ENCODE peak calls at places on chromosomes 1 and 21, in nine cellular contexts. D is body of pancreas, P is transverse colon, S is heart right ventricle, R is PC-9, M is hepatocyte, O is bronchial epithelial cell, N is pancreas, H is WERI-Rb-1. T is an unnamed sample.

GRCh38 chr1:14800014-14800413 is 201.5 kb downstream of the KAZN start:
- DNase-seq in N (no peak), S (no peak), H (no peak), D (no peak), R (no peak), P (no peak), O (no peak), M (no peak), T (no peak)

GRCh38 chr1:68229927-68230812 is 2.2 kb downstream of the WLS start:
- DNase-seq in P (no peak), S (peak; percentile 21), M (peak; percentile 16), O (no peak), D (peak; percentile 37), R (no peak), H (peak; percentile 38), N (no peak), T (no peak)

GRCh38 chr1:43687301-43688108 is 19.8 kb upstream of the ST3GAL3 start:
- DNase-seq in M (no peak), R (no peak), H (no peak), S (peak; percentile 17), P (peak; percentile 15), D (no peak), N (no peak), O (no peak), T (no peak)

GRCh38 chr1:12487520-12487919 is 130.5 kb downstream of the DHRS3 start:
- DNase-seq in O (no peak), S (no peak), D (no peak), N (no peak), R (no peak), H (no peak), M (no peak), P (no peak), T (no peak)

GRCh38 chr1:41018039-41018438 is 3.5 kb downstream of the SLFNL1 start:
- DNase-seq in R (no peak), P (no peak), M (no peak), S (no peak), O (no peak), D (no peak), N (no peak), H (no peak), T (no peak)

GRCh38 chr1:27438621-27439061 is 46.2 kb downstream of the GPR3 start:
- DNase-seq in P (no peak), H (no peak), D (no peak), O (no peak), R (no peak), M (no peak), N (no peak), S (no peak), T (no peak)

GRCh38 chr1:48560114-48560513 is 88.1 kb upstream of the SPATA6 start:
- DNase-seq in N (no peak), O (peak; percentile 52), H (no peak), R (no peak), D (no peak), S (no peak), M (no peak), P (no peak), T (no peak)

GRCh38 chr1:91603409-91603808 is 102.8 kb downstream of the CDC7 start:
- DNase-seq in D (no peak), S (no peak), N (no peak), H (no peak), M (no peak), P (no peak), O (no peak), R (no peak), T (no peak)

GRCh38 chr1:71766748-71767147 is 515.6 kb downstream of the NEGR1 start:
- DNase-seq in S (no peak), H (no peak), O (no peak), N (no peak), M (no peak), D (no peak), P (no peak), R (no peak), T (no peak)

GRCh38 chr1:227355542-227356270 is 37.4 kb upstream of the CDC42BPA start:
- DNase-seq in M (peak; percentile 28), P (no peak), R (no peak), O (no peak), N (no peak), H (no peak), D (no peak), S (no peak), T (no peak)
- H3K36me3 ChIP-seq in M (no peaks in the 10 kb centered on the region), P (no peaks in the 10 kb centered on the region), R (no peaks in the 10 kb centered on the region), O (no peaks in the 10 kb centered on the region), N (no peaks in the 10 kb centered on the region), H (no peaks in the 10 kb centered on the region), D (no peaks in the 10 kb centered on the region), S (no peaks in the 10 kb centered on the region), T (no peaks in the 10 kb centered on the region)

DNA sequence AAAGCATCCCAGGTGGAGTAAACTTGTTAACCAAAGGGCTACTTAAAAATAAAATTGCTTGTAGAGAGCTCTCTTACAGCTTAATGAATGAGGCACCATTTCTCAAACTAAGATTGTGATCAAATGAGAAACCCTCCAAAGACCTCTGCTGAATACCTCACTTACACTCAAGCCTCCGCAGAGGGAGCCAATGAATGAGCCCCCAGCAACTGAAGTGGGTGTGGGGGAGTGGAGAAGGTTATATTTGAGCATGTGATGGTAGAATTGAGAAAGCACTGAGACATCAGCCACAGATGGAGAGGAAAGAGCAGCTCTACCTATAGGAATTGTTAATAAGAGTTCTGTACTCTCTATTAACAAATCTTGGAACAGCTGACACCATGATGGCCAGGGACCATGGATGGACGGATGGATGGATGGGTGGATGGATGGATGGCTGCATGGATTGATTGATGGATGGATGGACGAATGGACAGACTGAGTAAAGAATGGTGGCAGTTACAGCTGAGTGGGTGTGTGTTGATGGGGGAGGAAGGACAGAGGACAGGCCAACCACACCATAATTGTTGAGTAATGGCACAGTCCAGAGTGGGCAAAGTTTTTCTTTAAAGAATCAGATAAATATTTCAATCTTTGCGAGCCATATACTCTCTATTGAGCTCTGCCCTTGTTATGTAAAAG is 20.3 kb upstream of the TIAM1 start:
- DNase-seq in R (no peak), H (no peak), D (no peak), P (no peak), O (no peak), S (no peak), M (no peak), N (no peak), T (no peak)
- TF ChIP-seq CTCF in R (no peak), H (no peak), D (no peak), P (no peak), O (no peak), S (no peak), M (no peak), N (no peak), T (no peak)

GRCh38 chr1:17118268-17118667 is 983 bp downstream of the PADI2 start:
- DNase-seq in D (no peak), M (no peak), H (no peak), R (no peak), N (no peak), O (no peak), P (peak; percentile 52), S (no peak), T (no peak)
- H3K4me3 ChIP-seq in D (no peak overlapping the region), M (no peak overlapping the region), H (no peak overlapping the region), R (no peak overlapping the region), N (no peak overlapping the region), O (no peak overlapping the region), P (peak overlapping the region; percentile 69), S (no peak overlapping the region), T (no peak overlapping the region)

GRCh38 chr21:29056538-29057050 is 16.9 kb downstream of the CCT8 start:
- DNase-seq in O (no peak), D (no peak), S (no peak), N (no peak), H (no peak), R (no peak), M (no peak), P (no peak), T (no peak)
- H3K36me3 ChIP-seq in O (peaks cover 12% of the 10 kb centered on the region), D (no peaks in the 10 kb centered on the region), S (peaks cover 100% of the 10 kb centered on the region), N (peaks cover 69% of the 10 kb centered on the region), H (peaks cover 95% of the 10 kb centered on the region), R (peaks cover 24% of the 10 kb centered on the region), M (peaks cover 3% of the 10 kb centered on the region), P (peaks cover 65% of the 10 kb centered on the region), T (peaks cover 63% of the 10 kb centered on the region)

GRCh38 chr21:23853796-23854379 is 1753.4 kb downstream of the MRPL39 start:
- DNase-seq in N (no peak), S (no peak), O (peak; percentile 15), M (peak; percentile 19), H (no peak), P (no peak), R (no peak), D (no peak), T (peak; percentile 6)
- TF ChIP-seq CTCF in N (no peak), S (peak; percentile 48), O (no peak), M (peak; percentile 37), H (peak; percentile 43), P (no peak), R (peak; percentile 39), D (peak; percentile 29), T (peak; percentile 14)

GRCh38 chr1:209708297-209708696 is 3.7 kb downstream of the HSD11B1 start:
- DNase-seq in M (no peak), S (no peak), O (no peak), D (no peak), P (no peak), R (no peak), H (no peak), N (no peak), T (no peak)
- H3K4me3 ChIP-seq in M (no peak overlapping the region), S (no peak overlapping the region), O (no peak overlapping the region), D (no peak overlapping the region), P (no peak overlapping the region), R (no peak overlapping the region), H (no peak overlapping the region), N (no peak overlapping the region), T (no peak overlapping the region)

GRCh38 chr1:1041092-1041503 is 21.2 kb downstream of the AGRN start:
- DNase-seq in S (no peak), O (no peak), M (no peak), R (no peak), N (no peak), D (no peak), P (no peak), H (no peak), T (no peak)
- H3K36me3 ChIP-seq in S (peaks cover 7% of the 10 kb centered on the region), O (peaks cover 46% of the 10 kb centered on the region), M (no peaks in the 10 kb centered on the region), R (no peaks in the 10 kb centered on the region), N (peaks cover 11% of the 10 kb centered on the region), D (no peaks in the 10 kb centered on the region), P (no peaks in the 10 kb centered on the region), H (peaks cover 48% of the 10 kb centered on the region), T (peaks cover 41% of the 10 kb centered on the region)